ENCODE peak calls at places on chromosomes 7 and 10, in four cellular contexts. C is IMR-90, X is H1, G is H9. U is an unnamed sample.

GRCh38 chr7:80150621-80151273 is 16.1 kb downstream of the GNAI1 start:
- DNase-seq in C (peak; percentile 54), X (no peak), G (no peak), U (peak; percentile 71)

GRCh38 chr10:131943021-131943814 is 38.5 kb downstream of the BNIP3 start:
- DNase-seq in C (no peak), X (peak; percentile 29), G (peak; percentile 71), U (peak; percentile 10)

GRCh38 chr10:21514101-21514807 is 11.2 kb downstream of the SKIDA1 start:
- DNase-seq in C (no peak), X (no peak), G (no peak), U (no peak)

GRCh38 chr7:76515999-76516443 is 5.7 kb downstream of the UPK3B start:
- DNase-seq in C (peak; percentile 23), X (no peak), G (no peak), U (no peak)

GRCh38 chr10:43299579-43299978 is 32.7 kb upstream of the RASGEF1A start:
- DNase-seq in C (no peak), X (no peak), G (no peak), U (no peak)

GRCh38 chr10:78339251-78339650 is 305.6 kb downstream of the RPS24 start:
- DNase-seq in C (no peak), X (no peak), G (peak; percentile 7), U (no peak)

GRCh38 chr7:51090411-51090810 is 226.2 kb downstream of the COBL start:
- DNase-seq in C (no peak), X (no peak), G (no peak), U (no peak)

GRCh38 chr7:86972072-86972471 is 87.4 kb downstream of the ELAPOR2 start:
- DNase-seq in C (no peak), X (no peak), G (no peak), U (no peak)

GRCh38 chr10:34235164-34235832 is 579.8 kb downstream of the PARD3 start:
- DNase-seq in C (peak; percentile 83), X (no peak), G (no peak), U (peak; percentile 65)

GRCh38 chr7:27098493-27099223 is 2.9 kb upstream of the HOXA1 start:
- DNase-seq in C (peak; percentile 80), X (no peak), G (no peak), U (peak; percentile 61)

GRCh38 chr10:59750155-59750945 is 2.9 kb downstream of the MRLN start:
- DNase-seq in C (peak; percentile 4), X (no peak), G (no peak), U (no peak)

GRCh38 chr7:142298631-142299030 is 40.8 kb upstream of the PRSS58 start:
- DNase-seq in C (no peak), X (no peak), G (no peak), U (no peak)

GRCh38 chr7:84948632-84949031 is 238.2 kb downstream of the SEMA3D start:
- DNase-seq in C (no peak), X (no peak), G (no peak), U (peak; percentile 5)

GRCh38 chr10:28768227-28768626 is 90.9 kb downstream of the BAMBI start:
- DNase-seq in C (no peak), X (no peak), G (no peak), U (no peak)

GRCh38 chr7:94060772-94061171 is 56.6 kb upstream of the BET1 start:
- DNase-seq in C (peak; percentile 82), X (no peak), G (no peak), U (peak; percentile 88)

GRCh38 chr10:51137741-51138529 is 63.6 kb downstream of the PRKG1 start:
- DNase-seq in C (peak; percentile 76), X (no peak), G (no peak), U (peak; percentile 23)

GRCh38 chr7:85178531-85179298 is 8.1 kb downstream of the SEMA3D start:
- DNase-seq in C (no peak), X (no peak), G (no peak), U (no peak)

GRCh38 chr7:142301923-142302550 is 44.2 kb upstream of the PRSS58 start:
- DNase-seq in C (no peak), X (no peak), G (no peak), U (no peak)

GRCh38 chr10:107442035-107442505 is 277.6 kb upstream of the SORCS1 start:
- DNase-seq in C (peak; percentile 41), X (no peak), G (no peak), U (peak; percentile 68)

GRCh38 chr10:91313761-91314520 is 93.5 kb downstream of the PCGF5 start:
- DNase-seq in C (peak; percentile 96), X (no peak), G (no peak), U (peak; percentile 93)

GRCh38 chr7:127158659-127159058 is 94.1 kb downstream of the GRM8 start:
- DNase-seq in C (no peak), X (no peak), G (no peak), U (no peak)

GRCh38 chr7:46220066-46220630 is 299.1 kb upstream of the IGFBP3 start:
- DNase-seq in C (peak; percentile 23), X (no peak), G (no peak), U (peak; percentile 10)

GRCh38 chr10:31954410-31955191 is 26.0 kb upstream of the ARHGAP12 start:
- DNase-seq in C (no peak), X (no peak), G (no peak), U (no peak)

GRCh38 chr7:130114374-130114773 is 44.0 kb downstream of the KLHDC10 start:
- DNase-seq in C (no peak), X (no peak), G (no peak), U (no peak)

GRCh38 chr10:104033966-104034365 is 51.7 kb downstream of the COL17A1 start:
- DNase-seq in C (no peak), X (no peak), G (no peak), U (no peak)
- H2BK15ac ChIP-seq in C (no peak overlapping the region), X (no peak overlapping the region), G (no peak overlapping the region), U (no peak overlapping the region)

DNA sequence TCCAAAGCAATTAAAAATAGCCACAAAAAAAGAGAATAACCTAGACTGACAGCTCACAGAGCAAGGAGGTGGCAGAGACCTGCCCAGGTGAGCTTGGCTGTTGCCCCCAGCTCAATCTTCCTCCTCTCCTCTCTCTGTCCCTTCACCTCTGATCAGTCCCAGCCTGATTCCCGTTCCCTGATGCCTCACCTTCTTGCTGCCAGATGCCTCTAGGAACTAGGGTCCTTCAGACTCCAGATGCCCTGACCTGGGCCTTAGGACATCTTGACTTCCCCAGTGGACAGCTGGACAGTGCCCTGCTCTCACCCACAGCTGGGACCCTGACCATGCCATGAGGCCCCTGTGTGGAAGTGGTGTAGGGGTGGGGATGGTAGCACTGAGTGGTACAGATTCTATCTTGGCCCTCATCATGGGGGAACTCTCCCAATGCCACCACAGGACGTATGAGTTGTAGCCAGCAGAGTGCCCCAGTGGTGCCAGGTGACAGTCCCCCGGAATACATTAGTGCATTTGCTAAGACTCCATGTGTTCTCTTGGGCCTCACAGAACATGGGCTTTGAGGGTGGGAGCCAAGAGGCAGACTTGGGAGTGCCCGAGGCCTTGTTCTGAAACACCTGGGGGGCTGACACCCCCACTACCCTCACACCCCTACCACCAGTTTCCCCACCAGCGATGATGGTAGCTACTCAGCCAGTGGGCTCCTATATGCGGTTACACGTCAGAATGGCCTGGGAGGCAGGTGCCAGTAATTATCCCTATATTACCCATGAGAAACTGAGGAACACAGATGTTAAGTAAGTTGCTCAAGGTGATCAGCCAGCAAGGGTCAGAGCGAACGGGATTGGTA is 2.0 kb downstream of the DEPP1 start:
- DNase-seq in C (no peak), X (no peak), G (no peak), U (no peak)
- H2BK15ac ChIP-seq in C (no peak overlapping the region), X (peak overlapping the region; percentile 20), G (no peak overlapping the region), U (peak overlapping the region; percentile 12)

DNA sequence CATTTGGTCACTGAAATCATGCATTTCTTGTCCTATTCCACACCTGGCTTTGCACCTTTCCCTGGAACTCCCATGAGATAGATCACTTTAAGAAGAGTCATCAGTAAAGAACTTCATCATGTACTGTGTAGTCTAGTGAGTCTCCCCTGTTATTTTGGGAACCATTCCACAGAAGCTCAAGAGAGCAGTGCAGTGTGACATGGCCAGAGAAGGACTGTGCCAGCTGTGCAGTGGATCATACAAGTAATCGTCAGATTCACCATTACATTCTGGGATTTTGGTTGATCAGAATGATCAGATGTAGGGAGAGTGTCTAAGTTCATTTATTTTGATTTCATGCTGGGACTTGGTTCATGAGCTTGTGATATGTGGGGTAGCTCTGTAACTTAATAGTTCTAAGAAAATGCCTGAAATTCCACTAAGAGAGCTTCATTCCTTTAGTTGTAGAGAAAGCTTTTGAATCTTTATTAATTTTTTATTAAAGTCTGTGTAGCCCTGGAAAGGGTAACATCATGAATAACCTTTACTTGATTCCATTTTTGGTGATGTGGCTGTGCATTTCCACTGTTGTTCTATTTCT is 166.8 kb downstream of the SUGCT start:
- DNase-seq in C (peak; percentile 50), X (no peak), G (no peak), U (no peak)
- H2BK15ac ChIP-seq in C (peak overlapping the region; percentile 69), X (no peak overlapping the region), G (no peak overlapping the region), U (no peak overlapping the region)

DNA sequence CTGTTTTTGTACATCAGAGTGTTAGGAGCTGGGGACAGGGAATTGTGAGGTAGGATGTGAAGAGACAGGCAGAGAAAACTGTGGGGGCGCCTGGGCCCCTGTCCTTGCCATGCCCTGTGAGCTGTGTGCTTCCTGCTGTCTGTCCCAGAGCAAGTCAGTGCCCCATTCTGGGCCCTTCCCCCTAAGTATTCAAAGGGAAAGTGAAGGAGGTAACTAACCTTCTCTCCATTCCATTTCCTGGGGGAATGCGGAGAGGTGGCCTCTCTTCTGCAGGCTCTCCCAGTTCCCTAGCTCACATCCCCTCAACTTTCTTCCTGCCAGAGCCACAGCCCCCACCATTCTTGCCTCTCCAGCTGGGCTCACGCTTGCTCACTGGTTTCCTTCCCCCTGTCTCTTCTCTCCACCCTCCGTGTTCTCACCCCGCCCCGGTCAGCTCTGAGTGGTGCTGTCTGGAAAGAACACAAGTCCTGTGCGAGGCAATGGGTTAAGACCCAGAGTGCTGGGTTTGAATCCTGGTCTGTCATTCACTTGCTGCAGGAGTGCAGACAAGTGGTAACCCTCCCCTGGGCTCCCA is 9.7 kb upstream of the VSIR start:
- DNase-seq in C (no peak), X (no peak), G (no peak), U (no peak)
- H2BK15ac ChIP-seq in C (no peak overlapping the region), X (no peak overlapping the region), G (no peak overlapping the region), U (no peak overlapping the region)

GRCh38 chr7:131425992-131426391 is 98.3 kb downstream of the MKLN1 start:
- DNase-seq in C (no peak), X (no peak), G (no peak), U (no peak)

GRCh38 chr7:131424219-131424822 is 96.6 kb downstream of the MKLN1 start:
- DNase-seq in C (peak; percentile 58), X (no peak), G (no peak), U (peak; percentile 59)
- H2BK15ac ChIP-seq in C (no peak overlapping the region), X (no peak overlapping the region), G (no peak overlapping the region), U (no peak overlapping the region)

GRCh38 chr10:62433901-62434300 is 59.7 kb downstream of the ZNF365 start:
- DNase-seq in C (no peak), X (no peak), G (no peak), U (no peak)
- H2BK15ac ChIP-seq in C (peak overlapping the region; percentile 42), X (no peak overlapping the region), G (no peak overlapping the region), U (no peak overlapping the region)

U was measured in mesenchymal stem cell.